ENCODE peak calls at places on chromosome 9, in seven cellular contexts. W, V, B, O, S, Z and D are unnamed samples.

GRCh38 chr9:92711844-92712243 is 41.9 kb upstream of the IPPK start:
- DNase-seq in B (no peak), V (no peak), Z (no peak), W (no peak), O (no peak), S (no peak), D (peak; percentile 57)

GRCh38 chr9:108047264-108047663 is 557.7 kb upstream of the KLF4 start:
- DNase-seq in O (no peak), W (no peak), S (no peak), V (peak; percentile 32), Z (no peak), B (peak; percentile 67), D (no peak)

GRCh38 chr9:398085-398484 is 183.4 kb downstream of the DOCK8 start:
- DNase-seq in O (no peak), V (no peak), Z (no peak), B (no peak), S (no peak), W (no peak), D (no peak)

GRCh38 chr9:133710661-133711427 is 27.3 kb downstream of the SARDH start:
- DNase-seq in O (no peak), V (no peak), B (peak; percentile 4), Z (no peak), W (no peak), S (no peak), D (no peak)

GRCh38 chr9:124344291-124345050 is 70.8 kb downstream of the PSMB7 start:
- DNase-seq in O (no peak), V (no peak), W (no peak), Z (no peak), S (no peak), B (no peak), D (no peak)

GRCh38 chr9:94885854-94886447 is 159.5 kb downstream of the AOPEP start:
- DNase-seq in Z (no peak), B (no peak), V (no peak), O (no peak), W (no peak), S (peak; percentile 19), D (no peak)

GRCh38 chr9:81455826-81456225 is 233.5 kb downstream of the TLE1 start:
- DNase-seq in S (no peak), O (no peak), B (no peak), W (no peak), Z (no peak), V (peak; percentile 31), D (no peak)

GRCh38 chr9:84493284-84493947 is 152.9 kb upstream of the SLC28A3 start:
- DNase-seq in V (no peak), B (no peak), Z (no peak), W (peak; percentile 7), O (no peak), S (peak; percentile 46), D (no peak)

GRCh38 chr9:78668148-78668825 is 371.4 kb downstream of the PSAT1 start:
- DNase-seq in S (no peak), Z (no peak), V (no peak), B (peak; percentile 92), W (no peak), O (no peak), D (no peak)

DNA sequence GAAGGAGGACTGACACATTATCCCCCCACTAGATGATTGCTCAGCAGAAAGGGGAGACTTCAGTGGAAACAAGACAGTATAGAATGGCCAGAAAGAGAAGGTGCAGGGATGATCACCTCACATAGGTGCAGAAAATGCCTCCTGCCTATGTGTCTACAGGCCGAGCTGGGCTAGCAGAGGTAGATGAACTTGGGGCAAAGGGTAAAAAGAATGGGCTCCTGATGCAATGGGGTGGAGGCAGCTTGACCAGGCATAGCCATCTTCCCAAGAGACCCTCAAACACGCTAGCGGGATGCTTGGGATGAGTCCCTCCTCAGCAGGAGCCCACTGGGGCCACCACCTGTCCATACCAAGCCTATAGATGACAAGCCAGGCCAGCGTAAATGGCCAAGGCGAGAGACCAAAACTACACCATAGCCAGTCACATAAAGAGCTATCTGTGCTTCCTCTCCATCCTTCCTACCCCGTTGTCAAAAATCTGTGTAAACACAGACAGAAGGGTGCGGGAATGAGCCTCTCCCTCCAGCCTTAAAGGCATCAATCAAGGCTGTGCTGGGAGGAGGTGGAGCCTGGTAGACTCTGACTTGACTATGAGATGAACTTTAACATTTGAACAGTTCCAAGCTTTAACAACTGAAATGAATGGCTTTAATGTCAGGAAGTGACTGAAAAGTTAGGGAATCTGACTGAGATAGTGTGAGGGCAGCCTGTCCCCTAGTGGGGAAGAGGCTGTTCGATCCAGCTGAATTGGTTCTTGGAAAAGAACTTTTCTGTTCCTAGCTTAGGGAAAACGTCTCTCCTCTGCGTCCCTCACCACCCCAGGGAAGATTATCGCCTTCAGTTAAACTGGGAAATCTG is 10.4 kb downstream of the C9orf152 start:
- DNase-seq in O (no peak), W (no peak), Z (no peak), S (no peak), V (no peak), B (no peak), D (no peak)
- TF ChIP-seq CTCF in O (peak; percentile 30), W (peak; percentile 15), Z (no peak), S (peak; percentile 3), V (peak; percentile 39), B (no peak), D (no peak)

GRCh38 chr9:106560540-106560939 is 302.4 kb upstream of the ZNF462 start:
- DNase-seq in O (no peak), S (no peak), W (no peak), B (no peak), V (no peak), Z (no peak), D (no peak)
- TF ChIP-seq CTCF in O (no peak), S (no peak), W (peak; percentile 47), B (peak; percentile 12), V (peak; percentile 10), Z (no peak), D (peak; percentile 27)

GRCh38 chr9:28073278-28073677 is 500.0 kb upstream of the C9orf72 start:
- DNase-seq in V (peak; percentile 75), B (peak; percentile 56), S (peak; percentile 47), O (peak; percentile 6), W (peak; percentile 75), Z (no peak), D (peak; percentile 7)
- TF ChIP-seq CTCF in V (peak; percentile 55), B (peak; percentile 53), S (peak; percentile 40), O (peak; percentile 39), W (peak; percentile 88), Z (no peak), D (peak; percentile 46)

GRCh38 chr9:12391839-12392509 is 301.2 kb upstream of the TYRP1 start:
- DNase-seq in Z (no peak), O (no peak), V (no peak), W (no peak), S (no peak), B (no peak), D (no peak)
- TF ChIP-seq CTCF in Z (no peak), O (no peak), V (no peak), W (no peak), S (no peak), B (no peak), D (no peak)

GRCh38 chr9:129885018-129885669 is 49.9 kb downstream of the USP20 start:
- DNase-seq in V (no peak), W (peak; percentile 37), S (peak; percentile 71), Z (peak; percentile 67), O (no peak), B (no peak), D (no peak)
- TF ChIP-seq CTCF in V (peak; percentile 16), W (no peak), S (no peak), Z (peak; percentile 77), O (no peak), B (peak; percentile 46), D (peak; percentile 45)

DNA sequence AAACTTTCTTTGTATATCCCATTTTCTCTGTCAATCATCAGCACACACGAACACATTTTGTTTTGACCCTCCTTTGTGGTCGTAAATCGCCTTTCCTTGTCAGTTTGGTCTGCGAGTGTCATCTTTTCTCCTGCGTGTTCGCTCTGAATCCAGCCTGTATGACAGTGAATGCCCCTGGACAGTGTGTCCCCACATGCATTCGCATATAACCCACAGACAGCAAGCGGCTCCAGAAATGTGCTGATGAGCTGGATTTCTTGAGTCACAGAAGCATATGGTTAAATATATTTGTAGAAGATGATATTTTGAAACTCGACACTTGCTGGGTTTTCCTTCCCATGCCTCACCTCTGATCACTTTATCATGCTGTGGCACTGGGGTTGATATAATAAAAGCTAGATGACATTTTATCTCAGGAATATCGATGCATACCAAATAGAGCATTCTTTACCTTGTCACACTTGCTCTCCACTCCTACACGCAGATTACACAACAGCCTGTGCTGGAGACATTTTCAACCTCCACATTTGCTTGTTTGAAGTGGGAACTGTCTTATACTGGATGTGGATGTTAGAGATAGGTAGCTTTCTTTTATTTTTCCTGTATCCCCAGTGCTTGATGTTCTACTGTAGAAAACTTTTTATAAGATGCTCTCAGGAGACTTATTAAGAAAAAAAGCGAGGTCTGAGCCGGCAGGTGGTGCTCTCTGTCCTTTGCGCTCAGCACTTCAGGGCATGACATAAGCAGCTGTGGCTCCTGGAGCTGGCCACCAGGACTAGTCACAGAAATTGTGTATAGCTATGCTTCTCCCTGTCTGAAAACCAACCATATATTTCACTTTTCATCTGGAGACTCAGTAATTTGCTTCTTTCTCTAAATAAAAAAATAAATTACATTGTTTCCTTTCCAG is 215.1 kb downstream of the SH3GL2 start:
- DNase-seq in B (peak; percentile 2), S (no peak), W (peak; percentile 31), O (no peak), Z (no peak), V (no peak), D (no peak)
- TF ChIP-seq CTCF in B (no peak), S (peak; percentile 24), W (peak; percentile 44), O (no peak), Z (no peak), V (no peak), D (no peak)